ENCODE peak calls at places on chromosomes 1 and 21, in four cellular contexts. O is IMR-90; Z is bronchial epithelial cell; H is CD8-positive, alpha-beta T cell. M is an unnamed sample.

GRCh38 chr1:42736152-42736551 is 3.9 kb downstream of the CLDN19 start:
- DNase-seq in Z (peak), O (no peak), H (no peak), M (no peak)

GRCh38 chr1:96487404-96487803 is 234.2 kb upstream of the PTBP2 start:
- DNase-seq in Z (no peak), O (peak), H (no peak), M (no peak)

GRCh38 chr1:67749844-67750689 is 65.1 kb downstream of the GADD45A start:
- DNase-seq in O (peak), H (no peak), Z (peak), M (no peak)

GRCh38 chr1:26787381-26787705 is 407 bp upstream of the PIGV start:
- DNase-seq in O (peak), Z (peak), H (no peak), M (no peak)

GRCh38 chr1:195981448-195982139 is 626.6 kb downstream of the KCNT2 start:
- DNase-seq in O (peak), Z (peak), H (no peak), M (no peak)

GRCh38 chr21:35868005-35868868 is 192.1 kb downstream of the SETD4 start:
- DNase-seq in Z (no peak), H (no peak), O (no peak), M (no peak)

GRCh38 chr1:241600496-241600901 is 39.7 kb downstream of the CHML start:
- DNase-seq in Z (no peak), O (peak), H (no peak), M (no peak)

GRCh38 chr1:54334996-54335395 is 71.2 kb downstream of the SSBP3 start:
- DNase-seq in H (no peak), O (peak), Z (no peak), M (no peak)

GRCh38 chr21:34885636-34886553 is 163.2 kb downstream of the RUNX1 start:
- DNase-seq in H (peak), Z (no peak), O (no peak), M (no peak)

GRCh38 chr1:8016244-8017241 is 9.6 kb downstream of the ERRFI1 start:
- DNase-seq in O (no peak), H (no peak), Z (no peak), M (no peak)

GRCh38 chr1:242147096-242147976 is 148.4 kb upstream of the MAP1LC3C start:
- DNase-seq in Z (peak), O (no peak), H (no peak), M (no peak)

GRCh38 chr1:108512239-108513071 is 47.4 kb upstream of the EEIG2 start:
- DNase-seq in Z (peak), H (no peak), O (peak), M (no peak)

GRCh38 chr1:234875953-234876814 is 252.5 kb downstream of the TOMM20 start:
- DNase-seq in O (peak), H (no peak), Z (peak), M (no peak)

DNA sequence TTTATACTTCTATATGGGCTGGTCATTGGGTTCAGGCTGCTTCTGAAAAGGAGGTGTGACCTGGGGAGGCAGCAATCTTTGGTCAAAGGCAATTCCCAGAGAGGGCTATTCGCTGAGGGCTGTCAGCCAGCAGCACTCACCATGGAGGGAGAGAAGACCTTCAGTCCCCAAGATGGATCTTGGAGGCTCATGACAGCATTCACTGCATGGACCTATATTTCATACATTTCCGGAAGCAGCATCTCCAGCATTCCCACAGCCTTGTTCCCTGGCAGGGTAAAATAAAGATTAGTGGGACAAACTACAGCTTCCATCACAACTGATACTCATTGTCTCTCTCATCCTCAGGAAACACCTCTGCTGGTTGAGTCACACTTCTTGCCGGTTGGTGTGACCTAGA is 146.6 kb downstream of the CNIH3 start:
- DNase-seq in H (no peak), Z (no peak), O (no peak), M (no peak)
- TF ChIP-seq CTCF in H (no peak), Z (no peak), O (no peak), M (no peak)

GRCh38 chr1:209611771-209612570 is 28.5 kb downstream of the CAMK1G start:
- DNase-seq in Z (peak), H (no peak), O (no peak), M (no peak)
- TF ChIP-seq CTCF in Z (peak), H (no peak), O (no peak), M (no peak)

GRCh38 chr1:227445092-227445674 is 118.2 kb upstream of the ZNF678 start:
- DNase-seq in H (no peak), Z (no peak), O (no peak), M (no peak)

GRCh38 chr1:227449727-227450420 is 113.5 kb upstream of the ZNF678 start:
- DNase-seq in Z (no peak), O (no peak), H (no peak), M (no peak)

GRCh38 chr1:227445746-227446145 is 117.6 kb upstream of the ZNF678 start:
- DNase-seq in Z (peak), H (no peak), O (no peak), M (no peak)

GRCh38 chr1:227449051-227449450 is 114.3 kb upstream of the ZNF678 start:
- DNase-seq in H (peak), Z (peak), O (no peak), M (no peak)

DNA sequence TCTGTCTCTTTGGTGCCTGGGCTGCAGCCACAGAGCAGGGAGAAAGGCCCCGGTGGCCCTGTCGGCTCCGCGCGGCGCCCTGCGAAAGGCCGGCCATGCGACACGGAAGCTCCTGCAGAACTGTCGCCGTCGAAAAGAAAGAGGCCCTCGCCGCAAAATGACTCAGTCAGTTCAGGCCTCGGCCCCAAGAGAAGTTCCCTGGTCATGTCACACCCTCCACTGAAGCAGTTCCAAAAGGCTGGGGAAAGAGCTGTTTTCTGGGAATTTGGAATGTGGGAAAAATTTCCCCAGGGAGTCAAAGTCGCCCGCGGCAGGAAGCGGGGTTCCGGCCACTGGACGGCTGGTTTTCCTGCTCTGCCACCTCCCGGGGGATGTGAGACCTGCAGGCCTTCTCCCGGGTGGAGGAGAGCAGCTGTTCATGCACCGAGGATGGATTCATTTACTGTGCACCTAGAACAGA is 115.8 kb upstream of the ZNF678 start:
- DNase-seq in H (no peak), O (no peak), Z (no peak), M (no peak)
- TF ChIP-seq CTCF in H (no peak), O (peak), Z (peak), M (no peak)

GRCh38 chr1:52970149-52970548 is 43.1 kb downstream of the SCP2 start:
- DNase-seq in H (no peak), O (peak), Z (peak), M (no peak)
- TF ChIP-seq CTCF in H (no peak), O (peak), Z (no peak), M (peak)

DNA sequence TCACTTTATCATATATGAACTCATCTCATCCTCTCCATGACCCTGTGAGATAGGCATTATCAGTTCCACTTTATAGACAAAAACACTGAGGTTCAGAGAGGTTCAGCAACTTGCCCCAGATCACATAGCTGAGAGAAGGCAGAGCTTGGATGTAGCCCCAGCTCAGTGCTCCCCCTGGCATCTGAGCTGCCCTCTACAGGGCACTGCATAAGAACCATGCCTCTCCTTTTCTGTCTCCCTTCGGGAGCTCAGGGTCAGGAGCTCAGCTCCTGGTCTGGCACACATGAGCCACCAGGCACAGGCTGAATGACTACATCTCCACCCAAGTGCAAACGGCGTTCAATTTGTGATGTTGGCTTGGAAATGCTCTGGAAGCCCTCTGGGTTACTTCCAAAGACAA is 16.9 kb downstream of the RAB7B start:
- DNase-seq in Z (no peak), O (no peak), H (no peak), M (no peak)
- TF ChIP-seq CTCF in Z (no peak), O (peak), H (no peak), M (no peak)

GRCh38 chr1:12078938-12079861 is 16.1 kb downstream of the TNFRSF8 start:
- DNase-seq in O (peak), H (peak), Z (peak), M (no peak)
- TF ChIP-seq CTCF in O (peak), H (peak), Z (peak), M (no peak)

GRCh38 chr1:164622057-164622840 is 63.3 kb downstream of the PBX1 start:
- DNase-seq in H (no peak), O (no peak), Z (no peak), M (no peak)

GRCh38 chr1:164614316-164614715 is 55.3 kb downstream of the PBX1 start:
- DNase-seq in H (no peak), Z (no peak), O (no peak), M (no peak)

GRCh38 chr1:164623805-164624204 is 64.8 kb downstream of the PBX1 start:
- DNase-seq in O (no peak), Z (no peak), H (no peak), M (no peak)

GRCh38 chr1:164617607-164618564 is 58.9 kb downstream of the PBX1 start:
- DNase-seq in O (peak), H (no peak), Z (peak), M (no peak)

GRCh38 chr1:164619006-164619784 is 60.2 kb downstream of the PBX1 start:
- DNase-seq in H (no peak), O (no peak), Z (no peak), M (no peak)
- TF ChIP-seq CTCF in H (no peak), O (no peak), Z (no peak), M (no peak)

M was measured in CD4-positive, alpha-beta T cell.